ENCODE peak calls at places on chromosomes 3 and 15, in eight cellular contexts. C is Peyer's patch; I is HT-29; H is DMS153; K is RWPE1; D is PC-3; P is hypothalamus; Z is stimulated activated naive CD4-positive, alpha-beta T cell. R is an unnamed sample.

GRCh38 chr3:21645121-21645897 is 105.7 kb downstream of the ZNF385D start:
- DNase-seq in C (no peak), I (no peak), H (no peak), K (no peak), D (peak; percentile 21), P (no peak), Z (no peak), R (no peak)

GRCh38 chr3:198080521-198081384 is 120.7 kb downstream of the LMLN start:
- DNase-seq in C (peak; percentile 86), I (peak; percentile 78), H (peak; percentile 66), K (peak; percentile 43), D (peak; percentile 87), P (peak; percentile 41), Z (peak; percentile 77), R (no peak)

GRCh38 chr3:95297586-95297985 is 1234.7 kb downstream of the NSUN3 start:
- DNase-seq in C (no peak), I (peak; percentile 38), H (no peak), K (no peak), D (peak; percentile 43), P (no peak), Z (no peak), R (no peak)

GRCh38 chr15:77664428-77664827 is 31.7 kb upstream of the LINGO1 start:
- DNase-seq in C (no peak), I (no peak), H (no peak), K (no peak), D (no peak), P (no peak), Z (no peak), R (no peak)

GRCh38 chr3:19348929-19349564 is 200.7 kb downstream of the KCNH8 start:
- DNase-seq in C (no peak), I (peak; percentile 45), H (no peak), K (peak; percentile 3), D (peak; percentile 60), P (no peak), Z (no peak), R (no peak)

GRCh38 chr3:158702815-158703481 is 29.3 kb downstream of the RARRES1 start:
- DNase-seq in C (no peak), I (no peak), H (no peak), K (no peak), D (peak; percentile 64), P (no peak), Z (no peak), R (no peak)

GRCh38 chr3:72836923-72837322 is 11.3 kb downstream of the SHQ1 start:
- DNase-seq in C (no peak), I (no peak), H (no peak), K (no peak), D (no peak), P (peak; percentile 89), Z (no peak), R (no peak)

GRCh38 chr3:179652467-179653105 is at the start of gene USP13:
- DNase-seq in C (no peak), I (peak; percentile 33), H (peak; percentile 38), K (peak; percentile 51), D (peak; percentile 75), P (peak; percentile 73), Z (peak; percentile 65), R (no peak)

GRCh38 chr3:167870201-167870600 is 134.7 kb downstream of the SERPINI1 start:
- DNase-seq in C (no peak), I (no peak), H (no peak), K (no peak), D (no peak), P (no peak), Z (no peak), R (no peak)

GRCh38 chr3:177050466-177051237 is 146.6 kb downstream of the TBL1XR1 start:
- DNase-seq in C (no peak), I (peak; percentile 76), H (peak; percentile 58), K (peak; percentile 31), D (peak; percentile 67), P (peak; percentile 2), Z (peak; percentile 24), R (peak; percentile 43)

GRCh38 chr3:23004971-23005370 is 198.2 kb upstream of the UBE2E2 start:
- DNase-seq in C (no peak), I (peak; percentile 1), H (no peak), K (peak; percentile 61), D (peak; percentile 95), P (no peak), Z (no peak), R (no peak)

GRCh38 chr3:2657408-2657807 is 452.8 kb downstream of the IL5RA start:
- DNase-seq in C (no peak), I (no peak), H (no peak), K (no peak), D (no peak), P (no peak), Z (no peak), R (no peak)

GRCh38 chr15:88912500-88912921 is 668 bp downstream of the MFGE8 start:
- DNase-seq in C (no peak), I (peak; percentile 15), H (no peak), K (no peak), D (no peak), P (no peak), Z (no peak), R (no peak)

GRCh38 chr15:92503889-92504288 is 110.2 kb downstream of the ST8SIA2 start:
- DNase-seq in C (no peak), I (no peak), H (no peak), K (no peak), D (no peak), P (no peak), Z (no peak), R (no peak)

GRCh38 chr15:92391640-92392039 is 2.0 kb upstream of the ST8SIA2 start:
- DNase-seq in C (no peak), I (peak; percentile 47), H (no peak), K (peak; percentile 19), D (peak; percentile 31), P (no peak), Z (no peak), R (no peak)

R was measured in NCI-H187 treated with DMSO at 0.1 percent for 48 hours.